ENCODE peak calls at places on chromosomes 4 and X, in eight cellular contexts. One of them, this sample, is unnamed.

GRCh38 chr4:14967982-14968381 is 34.3 kb upstream of the CPEB2 start:
- DNase-seq in hepatocyte: no peak
- DNase-seq in PC-9: no peak
- DNase-seq in spleen: no peak
- DNase-seq in upper lobe of right lung: no peak
- DNase-seq in tibial nerve: no peak
- DNase-seq in astrocyte: no peak
- DNase-seq in right atrium auricular region: no peak
- DNase-seq in this sample: no peak

GRCh38 chr4:78601013-78601412 is 49.4 kb downstream of the ANXA3 start:
- DNase-seq in astrocyte: peak; percentile 53
- DNase-seq in right atrium auricular region: no peak
- DNase-seq in spleen: no peak
- DNase-seq in upper lobe of right lung: no peak
- DNase-seq in PC-9: no peak
- DNase-seq in hepatocyte: no peak
- DNase-seq in tibial nerve: no peak
- DNase-seq in this sample: no peak

GRCh38 chr4:2041234-2042130 is 17.6 kb upstream of the NAT8L start:
- DNase-seq in astrocyte: peak; percentile 13
- DNase-seq in tibial nerve: peak; percentile 25
- DNase-seq in PC-9: peak; percentile 77
- DNase-seq in upper lobe of right lung: peak; percentile 92
- DNase-seq in hepatocyte: peak; percentile 91
- DNase-seq in spleen: peak; percentile 96
- DNase-seq in right atrium auricular region: peak; percentile 73
- DNase-seq in this sample: peak; percentile 12

GRCh38 chr4:151983854-151984253 is 223.0 kb upstream of the GATB start:
- DNase-seq in PC-9: no peak
- DNase-seq in spleen: no peak
- DNase-seq in astrocyte: no peak
- DNase-seq in right atrium auricular region: no peak
- DNase-seq in tibial nerve: no peak
- DNase-seq in hepatocyte: peak; percentile 16
- DNase-seq in upper lobe of right lung: no peak
- DNase-seq in this sample: no peak

GRCh38 chrX:14028473-14028872 is 1.2 kb downstream of the GEMIN8 start:
- DNase-seq in PC-9: no peak
- DNase-seq in right atrium auricular region: no peak
- DNase-seq in tibial nerve: no peak
- DNase-seq in hepatocyte: no peak
- DNase-seq in spleen: no peak
- DNase-seq in astrocyte: no peak
- DNase-seq in upper lobe of right lung: no peak
- DNase-seq in this sample: no peak

GRCh38 chr4:13524504-13525243 is 19.6 kb downstream of the NKX3-2 start:
- DNase-seq in astrocyte: peak; percentile 58
- DNase-seq in right atrium auricular region: no peak
- DNase-seq in tibial nerve: no peak
- DNase-seq in PC-9: no peak
- DNase-seq in spleen: peak; percentile 64
- DNase-seq in hepatocyte: no peak
- DNase-seq in upper lobe of right lung: no peak
- DNase-seq in this sample: no peak

GRCh38 chr4:156294577-156294976 is 340.9 kb upstream of the CTSO start:
- DNase-seq in PC-9: peak; percentile 44
- DNase-seq in upper lobe of right lung: no peak
- DNase-seq in spleen: no peak
- DNase-seq in right atrium auricular region: no peak
- DNase-seq in hepatocyte: peak; percentile 65
- DNase-seq in astrocyte: peak; percentile 94
- DNase-seq in tibial nerve: no peak
- DNase-seq in this sample: peak; percentile 81

GRCh38 chr4:93182722-93183121 is 645.8 kb upstream of the ATOH1 start:
- DNase-seq in spleen: no peak
- DNase-seq in tibial nerve: no peak
- DNase-seq in astrocyte: no peak
- DNase-seq in PC-9: peak; percentile 40
- DNase-seq in hepatocyte: no peak
- DNase-seq in upper lobe of right lung: no peak
- DNase-seq in right atrium auricular region: no peak
- DNase-seq in this sample: peak; percentile 84

GRCh38 chr4:1658146-1658545 is 26.0 kb downstream of the FAM53A start:
- DNase-seq in hepatocyte: no peak
- DNase-seq in spleen: no peak
- DNase-seq in upper lobe of right lung: no peak
- DNase-seq in tibial nerve: no peak
- DNase-seq in right atrium auricular region: no peak
- DNase-seq in PC-9: no peak
- DNase-seq in astrocyte: no peak
- DNase-seq in this sample: no peak

GRCh38 chrX:1925053-1925481 is 310.2 kb downstream of the ASMT start:
- DNase-seq in upper lobe of right lung: no peak
- DNase-seq in hepatocyte: peak; percentile 12
- DNase-seq in astrocyte: no peak
- DNase-seq in PC-9: no peak
- DNase-seq in spleen: no peak
- DNase-seq in tibial nerve: no peak
- DNase-seq in right atrium auricular region: no peak
- DNase-seq in this sample: no peak

GRCh38 chrX:103155201-103155600 is 59.7 kb upstream of the BEX4 start:
- DNase-seq in astrocyte: no peak
- DNase-seq in hepatocyte: no peak
- DNase-seq in upper lobe of right lung: no peak
- DNase-seq in spleen: no peak
- DNase-seq in tibial nerve: no peak
- DNase-seq in PC-9: no peak
- DNase-seq in right atrium auricular region: no peak
- DNase-seq in this sample: peak; percentile 26

GRCh38 chr4:14345356-14345775 is 656.9 kb upstream of the CPEB2 start:
- DNase-seq in right atrium auricular region: no peak
- DNase-seq in hepatocyte: no peak
- DNase-seq in tibial nerve: no peak
- DNase-seq in PC-9: no peak
- DNase-seq in upper lobe of right lung: no peak
- DNase-seq in spleen: no peak
- DNase-seq in astrocyte: peak; percentile 48
- DNase-seq in this sample: peak; percentile 76

GRCh38 chr4:165345663-165346417 is 18.4 kb downstream of the MSMO1 start:
- DNase-seq in right atrium auricular region: no peak
- DNase-seq in PC-9: no peak
- DNase-seq in upper lobe of right lung: no peak
- DNase-seq in tibial nerve: no peak
- DNase-seq in hepatocyte: no peak
- DNase-seq in spleen: no peak
- DNase-seq in astrocyte: no peak
- DNase-seq in this sample: no peak

GRCh38 chr4:165343353-165344191 is 16.1 kb downstream of the MSMO1 start:
- DNase-seq in PC-9: no peak
- DNase-seq in right atrium auricular region: no peak
- DNase-seq in spleen: no peak
- DNase-seq in tibial nerve: no peak
- DNase-seq in hepatocyte: peak; percentile 37
- DNase-seq in upper lobe of right lung: no peak
- DNase-seq in astrocyte: no peak
- DNase-seq in this sample: peak; percentile 44

GRCh38 chr4:165351359-165352130 is 24.1 kb downstream of the MSMO1 start:
- DNase-seq in astrocyte: no peak
- DNase-seq in upper lobe of right lung: no peak
- DNase-seq in PC-9: no peak
- DNase-seq in right atrium auricular region: no peak
- DNase-seq in tibial nerve: no peak
- DNase-seq in spleen: no peak
- DNase-seq in hepatocyte: no peak
- DNase-seq in this sample: no peak

GRCh38 chr4:165347647-165348569 is 20.4 kb downstream of the MSMO1 start:
- DNase-seq in spleen: no peak
- DNase-seq in upper lobe of right lung: no peak
- DNase-seq in PC-9: no peak
- DNase-seq in tibial nerve: no peak
- DNase-seq in hepatocyte: no peak
- DNase-seq in right atrium auricular region: no peak
- DNase-seq in astrocyte: no peak
- DNase-seq in this sample: no peak
- H3K36me3 ChIP-seq in spleen: peaks cover 13% of the 10 kb centered on the region
- H3K36me3 ChIP-seq in upper lobe of right lung: no peaks in the 10 kb centered on the region
- H3K36me3 ChIP-seq in PC-9: no peaks in the 10 kb centered on the region
- H3K36me3 ChIP-seq in tibial nerve: no peaks in the 10 kb centered on the region
- H3K36me3 ChIP-seq in hepatocyte: no peaks in the 10 kb centered on the region
- H3K36me3 ChIP-seq in right atrium auricular region: no peaks in the 10 kb centered on the region
- H3K36me3 ChIP-seq in astrocyte: no peaks in the 10 kb centered on the region
- H3K36me3 ChIP-seq in this sample: no peaks in the 10 kb centered on the region

GRCh38 chr4:125315571-125316390 is 1.0 kb downstream of the FAT4 start:
- DNase-seq in spleen: peak; percentile 79
- DNase-seq in tibial nerve: no peak
- DNase-seq in upper lobe of right lung: peak; percentile 75
- DNase-seq in hepatocyte: peak; percentile 79
- DNase-seq in astrocyte: peak; percentile 38
- DNase-seq in PC-9: peak; percentile 39
- DNase-seq in right atrium auricular region: no peak
- DNase-seq in this sample: peak; percentile 25

GRCh38 chr4:125313989-125314602 is 659 bp upstream of the FAT4 start:
- DNase-seq in upper lobe of right lung: no peak
- DNase-seq in hepatocyte: peak; percentile 8
- DNase-seq in PC-9: no peak
- DNase-seq in tibial nerve: no peak
- DNase-seq in spleen: no peak
- DNase-seq in right atrium auricular region: no peak
- DNase-seq in astrocyte: no peak
- DNase-seq in this sample: no peak

GRCh38 chr4:125316391-125316780 is 1.6 kb downstream of the FAT4 start:
- DNase-seq in right atrium auricular region: peak; percentile 66
- DNase-seq in PC-9: no peak
- DNase-seq in astrocyte: no peak
- DNase-seq in spleen: peak; percentile 78
- DNase-seq in hepatocyte: peak; percentile 57
- DNase-seq in upper lobe of right lung: peak; percentile 74
- DNase-seq in tibial nerve: peak; percentile 25
- DNase-seq in this sample: peak; percentile 56

GRCh38 chr4:125313497-125313896 is 1.3 kb upstream of the FAT4 start:
- DNase-seq in astrocyte: peak; percentile 73
- DNase-seq in hepatocyte: peak; percentile 92
- DNase-seq in spleen: no peak
- DNase-seq in right atrium auricular region: no peak
- DNase-seq in upper lobe of right lung: no peak
- DNase-seq in tibial nerve: no peak
- DNase-seq in PC-9: peak; percentile 49
- DNase-seq in this sample: peak; percentile 77

GRCh38 chr4:125314676-125315570 is at the start of gene FAT4:
- DNase-seq in astrocyte: peak; percentile 97
- DNase-seq in right atrium auricular region: peak; percentile 96
- DNase-seq in upper lobe of right lung: peak; percentile 95
- DNase-seq in PC-9: peak; percentile 88
- DNase-seq in spleen: peak; percentile 91
- DNase-seq in hepatocyte: peak; percentile 96
- DNase-seq in tibial nerve: peak; percentile 91
- DNase-seq in this sample: peak; percentile 86
- TF ChIP-seq CTCF in astrocyte: no peak
- TF ChIP-seq CTCF in right atrium auricular region: peak; percentile 55
- TF ChIP-seq CTCF in upper lobe of right lung: no peak
- TF ChIP-seq CTCF in PC-9: no peak
- TF ChIP-seq CTCF in spleen: peak; percentile 17
- TF ChIP-seq CTCF in hepatocyte: peak; percentile 20
- TF ChIP-seq CTCF in tibial nerve: peak; percentile 20
- TF ChIP-seq CTCF in this sample: peak; percentile 10

GRCh38 chrX:48974574-48974973 is 2.9 kb upstream of the KCND1 start:
- DNase-seq in right atrium auricular region: no peak
- DNase-seq in spleen: no peak
- DNase-seq in hepatocyte: no peak
- DNase-seq in astrocyte: no peak
- DNase-seq in PC-9: no peak
- DNase-seq in upper lobe of right lung: no peak
- DNase-seq in tibial nerve: no peak
- DNase-seq in this sample: no peak

GRCh38 chrX:48976086-48976485 is 4.4 kb upstream of the KCND1 start:
- DNase-seq in upper lobe of right lung: no peak
- DNase-seq in PC-9: no peak
- DNase-seq in astrocyte: no peak
- DNase-seq in tibial nerve: no peak
- DNase-seq in right atrium auricular region: no peak
- DNase-seq in spleen: peak; percentile 74
- DNase-seq in hepatocyte: no peak
- DNase-seq in this sample: no peak

GRCh38 chrX:48974033-48974432 is 2.4 kb upstream of the KCND1 start:
- DNase-seq in PC-9: no peak
- DNase-seq in tibial nerve: no peak
- DNase-seq in hepatocyte: no peak
- DNase-seq in spleen: peak; percentile 53
- DNase-seq in astrocyte: no peak
- DNase-seq in right atrium auricular region: no peak
- DNase-seq in upper lobe of right lung: no peak
- DNase-seq in this sample: no peak

GRCh38 chrX:48975541-48975940 is 3.9 kb upstream of the KCND1 start:
- DNase-seq in astrocyte: no peak
- DNase-seq in tibial nerve: no peak
- DNase-seq in spleen: no peak
- DNase-seq in PC-9: no peak
- DNase-seq in hepatocyte: no peak
- DNase-seq in right atrium auricular region: no peak
- DNase-seq in upper lobe of right lung: no peak
- DNase-seq in this sample: no peak

GRCh38 chrX:48975041-48975440 is 3.4 kb upstream of the KCND1 start:
- DNase-seq in hepatocyte: no peak
- DNase-seq in tibial nerve: no peak
- DNase-seq in PC-9: no peak
- DNase-seq in spleen: peak; percentile 61
- DNase-seq in right atrium auricular region: no peak
- DNase-seq in astrocyte: no peak
- DNase-seq in upper lobe of right lung: no peak
- DNase-seq in this sample: no peak
- H3K36me3 ChIP-seq in hepatocyte: no peaks in the 10 kb centered on the region
- H3K36me3 ChIP-seq in tibial nerve: no peaks in the 10 kb centered on the region
- H3K36me3 ChIP-seq in PC-9: no peaks in the 10 kb centered on the region
- H3K36me3 ChIP-seq in spleen: peaks cover 64% of the 10 kb centered on the region
- H3K36me3 ChIP-seq in right atrium auricular region: no peaks in the 10 kb centered on the region
- H3K36me3 ChIP-seq in astrocyte: no peaks in the 10 kb centered on the region
- H3K36me3 ChIP-seq in upper lobe of right lung: peaks cover 15% of the 10 kb centered on the region
- H3K36me3 ChIP-seq in this sample: no peaks in the 10 kb centered on the region

DNA sequence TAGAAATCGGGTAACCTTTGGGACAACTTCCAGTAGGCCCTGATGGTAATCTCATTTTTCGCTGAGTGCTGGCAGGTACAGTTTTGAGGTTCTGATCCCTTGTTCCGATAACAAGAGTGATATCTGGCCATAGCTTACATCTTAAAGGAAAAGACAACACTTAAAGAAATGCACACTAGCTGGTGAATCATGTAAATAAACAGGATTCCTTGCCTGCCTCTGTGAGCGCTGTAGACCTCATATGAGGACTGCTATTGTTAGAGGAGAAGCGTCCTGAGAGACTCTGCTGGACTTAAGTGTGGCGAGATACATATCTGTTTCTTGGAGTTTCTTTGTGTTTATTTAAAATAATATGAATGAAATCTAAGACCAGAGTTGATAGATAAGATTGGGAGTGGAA is 149.3 kb upstream of the SLC4A4 start:
- DNase-seq in right atrium auricular region: no peak
- DNase-seq in spleen: no peak
- DNase-seq in hepatocyte: no peak
- DNase-seq in tibial nerve: no peak
- DNase-seq in PC-9: no peak
- DNase-seq in upper lobe of right lung: no peak
- DNase-seq in astrocyte: peak; percentile 69
- DNase-seq in this sample: peak; percentile 47
- TF ChIP-seq CTCF in right atrium auricular region: peak; percentile 20
- TF ChIP-seq CTCF in spleen: no peak
- TF ChIP-seq CTCF in hepatocyte: no peak
- TF ChIP-seq CTCF in tibial nerve: no peak
- TF ChIP-seq CTCF in PC-9: no peak
- TF ChIP-seq CTCF in upper lobe of right lung: no peak
- TF ChIP-seq CTCF in astrocyte: peak; percentile 39
- TF ChIP-seq CTCF in this sample: peak; percentile 20